ENCODE peak calls at places on chromosomes 16 and 17, in five cellular contexts. C, F, Z, H and A are unnamed samples.
A peak's percentile ranks its signal among the peaks of the same experiment; 100 is the strongest.

GRCh38 chr17:10114931-10115535 is 83.4 kb downstream of the GAS7 start:
- DNase-seq in C (no peak), F (no peak), Z (peak; percentile 94), H (peak; percentile 32), A (no peak)

GRCh38 chr16:87528690-87529579 is 36.1 kb upstream of the ZCCHC14 start:
- DNase-seq in C (no peak), F (no peak), Z (no peak), H (no peak), A (no peak)

GRCh38 chr16:67405336-67405735 is 10.9 kb downstream of the ZDHHC1 start:
- DNase-seq in C (no peak), F (no peak), Z (no peak), H (no peak), A (no peak)

GRCh38 chr17:44345497-44346026 is 460 bp downstream of the GRN start:
- DNase-seq in C (peak; percentile 59), F (no peak), Z (no peak), H (peak; percentile 21), A (no peak)

GRCh38 chr16:70575376-70575775 is 51.8 kb downstream of the SF3B3 start:
- DNase-seq in C (no peak), F (no peak), Z (no peak), H (no peak), A (no peak)

GRCh38 chr16:57720142-57720575 is 15.4 kb upstream of the KATNB1 start:
- DNase-seq in C (peak; percentile 4), F (no peak), Z (peak; percentile 50), H (no peak), A (no peak)

GRCh38 chr17:50129303-50129945 is 536 bp downstream of the SAMD14 start:
- DNase-seq in C (no peak), F (no peak), Z (no peak), H (no peak), A (no peak)

GRCh38 chr17:65785109-65785508 is 223.7 kb upstream of the AXIN2 start:
- DNase-seq in C (no peak), F (no peak), Z (no peak), H (no peak), A (no peak)

GRCh38 chr16:70646260-70647241 is at the start of gene IL34:
- DNase-seq in C (no peak), F (no peak), Z (no peak), H (no peak), A (no peak)

GRCh38 chr16:66984902-66985311 is 3.5 kb upstream of the CES4A start:
- DNase-seq in C (no peak), F (no peak), Z (no peak), H (peak; percentile 42), A (no peak)

GRCh38 chr17:68319420-68320162 is 28.3 kb downstream of the ARSG start:
- DNase-seq in C (no peak), F (no peak), Z (no peak), H (no peak), A (no peak)

GRCh38 chr16:4420703-4421102 is 4.3 kb upstream of the CORO7 start:
- DNase-seq in C (no peak), F (no peak), Z (no peak), H (no peak), A (no peak)

GRCh38 chr17:82296511-82297279 is 20.7 kb downstream of the CD7 start:
- DNase-seq in C (no peak), F (no peak), Z (no peak), H (no peak), A (no peak)

GRCh38 chr16:54503011-54503410 is 216.4 kb upstream of the IRX3 start:
- DNase-seq in C (no peak), F (no peak), Z (peak; percentile 69), H (no peak), A (no peak)

GRCh38 chr17:60231234-60231633 is 81.5 kb downstream of the CA4 start:
- DNase-seq in C (no peak), F (no peak), Z (no peak), H (no peak), A (no peak)

GRCh38 chr16:75315907-75316306 is 64.5 kb upstream of the BCAR1 start:
- DNase-seq in C (no peak), F (no peak), Z (no peak), H (no peak), A (no peak)

GRCh38 chr16:65122974-65123845 is 1.3 kb upstream of the CDH11 start:
- DNase-seq in C (no peak), F (no peak), Z (peak; percentile 78), H (no peak), A (no peak)

GRCh38 chr16:81261049-81261648 is 22.7 kb downstream of the BCO1 start:
- DNase-seq in C (no peak), F (no peak), Z (no peak), H (peak; percentile 13), A (no peak)

GRCh38 chr16:20353379-20353778 is 864 bp upstream of the UMOD start:
- DNase-seq in C (no peak), F (no peak), Z (no peak), H (no peak), A (no peak)

GRCh38 chr16:19559242-19559910 is 3.9 kb downstream of the VPS35L start:
- DNase-seq in C (peak; percentile 59), F (no peak), Z (no peak), H (peak; percentile 37), A (no peak)

GRCh38 chr17:67244621-67245072 is 349 bp downstream of the HELZ start:
- DNase-seq in C (no peak), F (no peak), Z (no peak), H (no peak), A (no peak)

GRCh38 chr17:61352408-61352770 is 47.3 kb upstream of the TBX2 start:
- DNase-seq in C (no peak), F (no peak), Z (no peak), H (no peak), A (no peak)

GRCh38 chr17:35809855-35810461 is 674 bp downstream of the TAF15 start:
- DNase-seq in C (no peak), F (no peak), Z (no peak), H (peak; percentile 41), A (no peak)

GRCh38 chr17:31843382-31843780 is 15.7 kb downstream of the COPRS start:
- DNase-seq in C (no peak), F (no peak), Z (no peak), H (no peak), A (no peak)